ENCODE peak calls at places on chromosomes 11 and 22, in eight cellular contexts. C, M, Z, U, H, E, B and W are unnamed samples.

GRCh38 chr11:12810497-12810896 is 136.3 kb downstream of the TEAD1 start:
- DNase-seq in U (no peak), B (no peak), H (no peak), M (no peak), C (no peak), E (no peak), Z (no peak), W (no peak)

GRCh38 chr11:65551572-65552398 is 6.4 kb downstream of the LTBP3 start:
- DNase-seq in H (no peak), M (peak), Z (peak), U (peak), C (peak), E (no peak), B (peak), W (peak)

GRCh38 chr11:1234771-1235614 is 12.1 kb downstream of the MUC5B start:
- DNase-seq in C (peak), B (no peak), Z (peak), M (no peak), H (no peak), U (no peak), E (no peak), W (no peak)

GRCh38 chr11:65077466-65077865 is 6.4 kb downstream of the CDCA5 start:
- DNase-seq in C (no peak), Z (peak), M (no peak), B (no peak), E (no peak), H (no peak), U (no peak), W (no peak)

GRCh38 chr22:35051034-35051535 is 14.9 kb upstream of the ISX start:
- DNase-seq in C (peak), B (no peak), Z (no peak), H (no peak), U (no peak), M (no peak), E (no peak), W (no peak)

GRCh38 chr22:21741790-21742189 is 6.2 kb upstream of the YPEL1 start:
- DNase-seq in Z (peak), H (no peak), B (no peak), U (no peak), E (no peak), M (no peak), C (no peak), W (no peak)

GRCh38 chr11:2746401-2747230 is 46.8 kb upstream of the KCNQ1OT1 start:
- DNase-seq in C (no peak), E (no peak), Z (no peak), B (no peak), H (no peak), M (no peak), U (no peak), W (no peak)

GRCh38 chr11:87966744-87967143 is 208.5 kb downstream of the RAB38 start:
- DNase-seq in Z (no peak), E (no peak), M (no peak), H (no peak), U (no peak), B (no peak), C (no peak), W (no peak)

GRCh38 chr11:2304156-2305139 is 2.6 kb downstream of the TSPAN32 start:
- DNase-seq in B (no peak), Z (peak), H (no peak), E (no peak), C (peak), M (no peak), U (no peak), W (no peak)